ENCODE peak calls at places on chromosome 15, in five cellular contexts. G is CD4-positive, alpha-beta T cell; M is pancreas; X is CD8-positive, alpha-beta T cell; O is right atrium auricular region. Y is an unnamed sample.

GRCh38 chr15:82197734-82198594 is 64.6 kb downstream of the EFL1 start:
- DNase-seq in G (peak), M (peak), X (peak), O (peak), Y (peak)

GRCh38 chr15:71221417-71221816 is 106.1 kb downstream of the THSD4 start:
- DNase-seq in G (no peak), M (no peak), X (no peak), O (no peak), Y (no peak)

GRCh38 chr15:63023351-63023945 is 19.1 kb upstream of the TPM1 start:
- DNase-seq in G (no peak), M (no peak), X (no peak), O (no peak), Y (no peak)

GRCh38 chr15:74243431-74243830 is 7.3 kb downstream of the CCDC33 start:
- DNase-seq in G (no peak), M (no peak), X (no peak), O (no peak), Y (no peak)

GRCh38 chr15:31263751-31264533 is 62.7 kb upstream of the KLF13 start:
- DNase-seq in G (peak), M (peak), X (peak), O (peak), Y (peak)

GRCh38 chr15:90106522-90107117 is 4.4 kb upstream of the IDH2 start:
- DNase-seq in G (no peak), M (no peak), X (no peak), O (no peak), Y (peak)

GRCh38 chr15:50358805-50359204 is 3.8 kb upstream of the GABPB1 start:
- DNase-seq in G (no peak), M (no peak), X (no peak), O (no peak), Y (no peak)

GRCh38 chr15:39887832-39888231 is 32.2 kb downstream of the GPR176 start:
- DNase-seq in G (no peak), M (peak), X (no peak), O (no peak), Y (peak)

GRCh38 chr15:93055211-93055763 is 33.7 kb downstream of the RGMA start:
- DNase-seq in G (no peak), M (no peak), X (no peak), O (no peak), Y (no peak)

GRCh38 chr15:89399390-89400120 is 64.9 kb upstream of the POLG start:
- DNase-seq in G (no peak), M (no peak), X (peak), O (no peak), Y (no peak)

GRCh38 chr15:50415752-50416404 is 8.3 kb upstream of the USP8 start:
- DNase-seq in G (no peak), M (no peak), X (no peak), O (no peak), Y (no peak)

GRCh38 chr15:39205081-39205480 is 375.8 kb upstream of the THBS1 start:
- DNase-seq in G (no peak), M (no peak), X (no peak), O (no peak), Y (no peak)

GRCh38 chr15:91302588-91303439 is 202.8 kb downstream of the SV2B start:
- DNase-seq in G (no peak), M (peak), X (peak), O (no peak), Y (peak)

GRCh38 chr15:81117136-81117535 is 16.9 kb upstream of the CFAP161 start:
- DNase-seq in G (no peak), M (no peak), X (no peak), O (no peak), Y (no peak)

GRCh38 chr15:76337739-76338554 is 1.4 kb downstream of the ISL2 start:
- DNase-seq in G (no peak), M (no peak), X (no peak), O (no peak), Y (no peak)

GRCh38 chr15:78195735-78196201 is 38.6 kb downstream of the ACSBG1 start:
- DNase-seq in G (peak), M (peak), X (peak), O (no peak), Y (peak)

GRCh38 chr15:80132382-80132781 is 20.4 kb upstream of the FAH start:
- DNase-seq in G (no peak), M (no peak), X (no peak), O (no peak), Y (no peak)

GRCh38 chr15:48475600-48476395 is 144.6 kb downstream of the DUT start:
- DNase-seq in G (no peak), M (no peak), X (no peak), O (no peak), Y (peak)

GRCh38 chr15:71443538-71443937 is 328.3 kb downstream of the THSD4 start:
- DNase-seq in G (no peak), M (no peak), X (no peak), O (peak), Y (peak)

GRCh38 chr15:81385110-81386076 is 11.4 kb upstream of the TMC3 start:
- DNase-seq in G (no peak), M (no peak), X (no peak), O (no peak), Y (no peak)

GRCh38 chr15:59594493-59594942 is 17.1 kb upstream of the GCNT3 start:
- DNase-seq in G (no peak), M (peak), X (no peak), O (no peak), Y (no peak)

GRCh38 chr15:90813796-90814192 is 54.6 kb upstream of the FURIN start:
- DNase-seq in G (no peak), M (no peak), X (no peak), O (no peak), Y (no peak)

GRCh38 chr15:41713047-41713446 is 52.8 kb downstream of the MGA start:
- DNase-seq in G (no peak), M (no peak), X (no peak), O (no peak), Y (peak)

GRCh38 chr15:90744759-90745402 is 27.7 kb downstream of the BLM start:
- DNase-seq in G (no peak), M (no peak), X (no peak), O (no peak), Y (no peak)

GRCh38 chr15:74835312-74835823 is 7.6 kb downstream of the ULK3 start:
- DNase-seq in G (peak), M (peak), X (peak), O (peak), Y (peak)

DNA sequence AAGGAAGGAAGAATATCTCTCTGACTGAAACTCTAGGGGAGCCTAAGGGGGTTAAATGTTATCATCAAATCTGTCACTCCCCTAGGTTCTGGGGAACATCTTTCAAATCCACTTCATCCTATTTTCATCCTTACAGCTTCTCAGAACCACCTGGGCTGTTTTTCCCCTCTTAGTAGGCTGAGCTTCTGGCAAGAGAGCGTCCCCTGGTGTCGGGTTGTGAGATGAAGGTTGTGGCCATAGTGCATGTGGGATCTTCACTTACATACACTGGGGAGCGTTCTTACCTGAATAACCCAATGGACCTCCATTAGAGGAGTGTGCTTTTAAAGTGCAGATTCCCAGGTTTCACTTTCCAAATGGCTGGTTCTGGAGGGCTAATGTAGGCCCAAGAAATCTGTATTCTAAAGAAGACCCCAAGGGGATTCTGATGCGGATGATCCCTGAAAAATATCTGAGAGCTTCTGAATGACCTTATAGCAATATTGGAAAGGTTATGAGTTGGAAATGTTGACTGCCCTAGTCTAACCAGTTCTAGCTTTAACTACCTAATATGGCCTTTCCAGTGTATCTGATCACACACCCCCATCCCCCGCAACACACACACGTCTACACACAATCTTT is 663.7 kb downstream of the AGBL1 start:
- DNase-seq in G (peak), M (peak), X (peak), O (no peak), Y (peak)
- TF ChIP-seq CTCF in G (peak), M (peak), X (peak), O (peak), Y (peak)

GRCh38 chr15:95328559-95328958 is 1001.9 kb upstream of the NR2F2 start:
- DNase-seq in G (no peak), M (no peak), X (no peak), O (no peak), Y (no peak)
- H3K27ac ChIP-seq in G (no peak), M (no peak), X (no peak), O (peak), Y (no peak)

GRCh38 chr15:68230157-68231100 is 901 bp upstream of the CLN6 start:
- DNase-seq in G (no peak), M (no peak), X (no peak), O (peak), Y (peak)
- TF ChIP-seq CTCF in G (no peak), M (no peak), X (peak), O (no peak), Y (no peak)

GRCh38 chr15:66702035-66702769 is at the start of gene SMAD6:
- DNase-seq in G (peak), M (peak), X (peak), O (peak), Y (peak)

GRCh38 chr15:66701422-66702034 is 508 bp upstream of the SMAD6 start:
- DNase-seq in G (no peak), M (peak), X (peak), O (no peak), Y (peak)

GRCh38 chr15:66700412-66700801 is 1.6 kb upstream of the SMAD6 start:
- DNase-seq in G (no peak), M (no peak), X (no peak), O (no peak), Y (no peak)

GRCh38 chr15:66698971-66699370 is 3.1 kb upstream of the SMAD6 start:
- DNase-seq in G (no peak), M (no peak), X (no peak), O (no peak), Y (no peak)

DNA sequence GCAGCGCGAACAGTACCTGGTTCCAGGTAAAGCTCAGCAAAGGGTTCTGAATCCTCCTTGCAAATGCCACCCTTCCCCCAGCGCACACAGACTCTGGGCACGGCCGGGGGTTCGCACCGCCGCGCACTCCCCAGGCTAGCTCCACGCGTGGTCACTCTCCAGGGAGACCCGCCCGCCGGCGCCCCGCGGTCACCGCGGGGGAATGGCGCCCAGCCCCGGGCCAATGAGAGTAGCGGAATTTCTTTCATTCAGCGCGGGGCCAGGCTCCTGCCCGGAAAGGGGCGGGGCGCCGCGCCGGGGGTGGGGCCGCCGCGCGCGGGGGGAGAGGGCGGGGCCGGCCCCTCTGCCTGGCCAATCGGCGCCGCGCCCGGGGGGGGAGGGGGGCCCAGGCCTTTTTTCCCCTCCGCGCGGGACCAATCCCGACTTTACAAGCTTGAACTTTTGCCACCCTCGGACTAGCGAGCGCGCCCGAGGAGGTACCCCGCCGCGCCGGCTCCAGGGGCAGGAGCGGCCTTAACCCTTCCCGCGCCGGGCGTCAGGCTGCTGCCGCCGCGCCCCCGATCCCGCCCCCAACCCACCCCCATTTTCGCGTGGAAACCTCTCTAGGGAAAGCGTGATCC is 1.1 kb upstream of the SMAD6 start:
- DNase-seq in G (peak), M (peak), X (peak), O (peak), Y (peak)
- H3K27ac ChIP-seq in G (no peak), M (peak), X (no peak), O (peak), Y (peak)

DNA sequence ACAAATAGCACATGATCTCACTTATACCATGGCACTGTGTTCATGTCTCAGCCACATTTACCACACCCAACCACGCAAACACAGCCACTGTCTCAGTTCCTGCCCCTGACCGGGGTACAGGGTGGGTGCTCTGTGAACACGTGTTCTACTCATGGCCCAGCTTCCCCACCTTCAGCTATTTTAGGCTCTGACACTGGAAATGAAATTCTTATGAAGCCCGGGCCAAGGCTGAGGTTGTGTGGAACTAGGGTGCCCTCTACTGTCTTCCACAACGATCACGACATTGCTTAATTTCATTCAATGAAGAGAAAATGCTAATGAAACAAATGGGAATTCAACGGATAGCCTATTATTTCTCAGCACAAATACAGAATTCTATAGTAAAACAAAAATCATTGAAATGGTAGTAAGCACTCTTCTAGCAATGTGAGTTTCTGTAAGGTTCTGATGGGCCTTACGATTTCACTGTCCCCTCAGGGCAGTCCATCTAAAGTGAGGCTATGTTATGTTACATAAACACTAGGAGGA is 2.1 kb upstream of the GABRA5 start:
- DNase-seq in G (no peak), M (no peak), X (no peak), O (no peak), Y (no peak)
- TF ChIP-seq CTCF in G (no peak), M (peak), X (no peak), O (peak), Y (peak)

GRCh38 chr15:84834969-84835368 is 17.8 kb downstream of the ALPK3 start:
- DNase-seq in G (no peak), M (no peak), X (no peak), O (no peak), Y (no peak)
- H3K27ac ChIP-seq in G (no peak), M (no peak), X (no peak), O (peak), Y (no peak)

DNA sequence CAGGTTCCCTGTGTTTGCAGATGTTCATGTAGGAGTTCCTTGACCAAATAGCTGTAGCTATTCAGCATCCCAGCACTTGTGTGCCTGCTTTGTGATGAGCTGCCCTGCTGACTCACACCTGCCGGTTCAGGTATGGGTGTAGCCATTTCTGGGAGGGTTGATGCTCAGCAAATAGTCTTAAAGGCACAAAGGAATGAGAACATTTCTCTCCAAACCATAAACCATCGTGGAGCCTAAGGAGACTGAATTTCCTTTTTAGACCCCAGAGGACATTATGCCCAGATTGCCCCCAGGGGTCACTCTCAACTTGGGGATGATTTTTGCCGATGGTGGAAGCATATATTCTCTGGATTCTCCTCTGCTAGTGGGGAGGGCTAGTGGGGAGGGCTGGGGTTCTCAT is 80.6 kb downstream of the ADAMTSL3 start:
- DNase-seq in G (no peak), M (no peak), X (no peak), O (no peak), Y (no peak)
- TF ChIP-seq CTCF in G (no peak), M (no peak), X (no peak), O (no peak), Y (no peak)

DNA sequence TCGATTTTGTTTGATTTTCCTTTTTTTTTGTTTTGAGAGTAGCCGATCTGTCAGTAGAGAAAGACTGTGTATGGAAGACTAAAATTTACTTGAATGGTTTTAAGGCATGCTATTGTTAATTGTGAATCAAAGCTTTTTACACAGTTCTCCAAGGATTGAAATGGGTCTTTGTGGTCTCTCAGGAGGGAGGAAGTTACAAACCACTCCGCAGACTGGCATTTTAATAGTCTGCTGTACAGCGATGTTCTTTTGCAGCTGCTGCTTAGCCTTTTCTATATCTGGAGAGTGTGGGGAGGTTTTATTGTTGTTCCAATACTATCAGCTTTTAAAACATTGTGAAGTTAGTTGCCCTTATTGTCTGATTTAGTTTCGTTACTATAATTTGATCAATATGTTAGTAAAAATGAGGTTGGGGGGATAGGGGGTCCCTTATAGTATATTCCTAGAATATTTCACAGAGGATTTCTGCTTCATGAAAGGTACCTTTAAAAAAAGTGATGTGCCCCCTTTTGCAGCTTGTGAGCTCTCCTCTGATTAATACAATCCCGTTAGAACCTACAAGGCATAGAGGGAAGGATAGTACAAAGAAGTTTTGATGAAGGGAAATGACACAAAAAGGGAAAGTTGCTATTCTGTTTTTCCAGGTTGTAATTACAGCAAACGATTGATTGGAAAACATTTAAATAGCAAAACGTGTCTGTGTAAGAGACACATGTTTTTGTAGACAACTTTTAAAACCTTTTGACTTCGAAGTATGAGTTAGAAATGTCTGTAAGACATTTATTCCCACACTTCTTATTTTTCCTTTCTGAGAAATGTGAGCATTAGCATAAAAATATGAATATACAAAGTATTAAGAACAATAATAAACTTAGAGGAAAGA is 158.3 kb upstream of the CGNL1 start:
- DNase-seq in G (no peak), M (no peak), X (no peak), O (no peak), Y (no peak)
- H3K27ac ChIP-seq in G (no peak), M (no peak), X (no peak), O (peak), Y (no peak)

DNA sequence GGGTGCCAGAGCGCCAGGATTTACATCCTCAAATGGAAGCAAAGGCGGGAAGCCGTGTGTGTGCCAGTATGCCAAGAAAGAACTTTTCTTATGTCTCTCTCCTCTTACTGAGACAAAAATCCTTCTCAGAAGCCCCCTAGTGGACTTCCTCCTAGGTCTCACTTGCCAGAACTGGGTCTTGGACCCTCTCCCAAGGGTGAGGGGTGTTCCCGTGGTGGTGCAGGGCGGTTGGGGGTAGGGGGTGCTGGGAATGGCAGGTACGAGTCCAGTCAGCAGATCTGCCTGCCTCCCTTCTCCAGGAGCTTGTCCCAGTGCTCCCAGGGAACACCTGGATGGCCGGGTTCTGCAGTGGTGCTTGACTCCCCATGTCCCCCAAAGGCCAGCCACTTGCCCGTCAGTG is 52.0 kb downstream of the CORO2B start:
- DNase-seq in G (no peak), M (no peak), X (no peak), O (no peak), Y (no peak)
- TF ChIP-seq CTCF in G (no peak), M (no peak), X (no peak), O (no peak), Y (no peak)

Y was measured in prostate gland.